ENCODE peak calls at places on chromosomes 3 and 15, in five cellular contexts. W is K562, Y is GM12878, Z is H1, U is HepG2. C is an unnamed sample.

GRCh38 chr3:46986055-46986730 is 6.7 kb downstream of the NBEAL2 start:
- DNase-seq in Y (no peak), Z (no peak), U (no peak), W (no peak), C (no peak)

GRCh38 chr3:65596511-65597224 is 442.1 kb downstream of the MAGI1 start:
- DNase-seq in Z (peak), Y (no peak), U (no peak), W (no peak), C (no peak)

GRCh38 chr15:63971427-63971805 is 74.9 kb downstream of the DAPK2 start:
- DNase-seq in Z (peak), W (peak), Y (no peak), U (no peak), C (no peak)

GRCh38 chr3:42755681-42756578 is 17.1 kb downstream of the CCDC13 start:
- DNase-seq in U (peak), W (peak), Z (peak), Y (no peak), C (peak)

GRCh38 chr15:34855893-34856292 is 60.5 kb upstream of the ACTC1 start:
- DNase-seq in Z (no peak), W (no peak), Y (no peak), U (no peak), C (no peak)

GRCh38 chr15:28955160-28955502 is 69.4 kb downstream of the APBA2 start:
- DNase-seq in U (no peak), W (no peak), Y (peak), Z (peak), C (no peak)

GRCh38 chr3:11563749-11564148 is 80.0 kb downstream of the VGLL4 start:
- DNase-seq in Y (no peak), U (no peak), W (no peak), Z (no peak), C (no peak)

GRCh38 chr15:77575203-77575934 is 57.3 kb downstream of the LINGO1 start:
- DNase-seq in U (no peak), Y (no peak), W (no peak), Z (no peak), C (no peak)

GRCh38 chr15:64566629-64567427 is 106.5 kb downstream of the ZNF609 start:
- DNase-seq in U (no peak), Z (no peak), W (peak), Y (no peak), C (peak)

GRCh38 chr3:42421818-42422796 is 11.7 kb upstream of the LYZL4 start:
- DNase-seq in W (no peak), U (peak), Y (no peak), Z (no peak), C (no peak)

GRCh38 chr3:44865272-44866005 is 3.7 kb downstream of the TMEM42 start:
- DNase-seq in W (no peak), Y (no peak), Z (no peak), U (no peak), C (no peak)

GRCh38 chr15:80484312-80484981 is 80.3 kb downstream of the ARNT2 start:
- DNase-seq in Y (no peak), U (no peak), W (no peak), Z (no peak), C (no peak)

GRCh38 chr3:117074833-117075232 is 365.3 kb downstream of the TUSC7 start:
- DNase-seq in U (no peak), W (no peak), Y (no peak), Z (no peak), C (no peak)

GRCh38 chr15:32994810-32995424 is 199.6 kb downstream of the FMN1 start:
- DNase-seq in Z (no peak), Y (no peak), W (peak), U (peak), C (peak)

GRCh38 chr15:39429898-39430357 is 151.0 kb upstream of the THBS1 start:
- DNase-seq in Z (no peak), W (no peak), U (peak), Y (no peak), C (no peak)

DNA sequence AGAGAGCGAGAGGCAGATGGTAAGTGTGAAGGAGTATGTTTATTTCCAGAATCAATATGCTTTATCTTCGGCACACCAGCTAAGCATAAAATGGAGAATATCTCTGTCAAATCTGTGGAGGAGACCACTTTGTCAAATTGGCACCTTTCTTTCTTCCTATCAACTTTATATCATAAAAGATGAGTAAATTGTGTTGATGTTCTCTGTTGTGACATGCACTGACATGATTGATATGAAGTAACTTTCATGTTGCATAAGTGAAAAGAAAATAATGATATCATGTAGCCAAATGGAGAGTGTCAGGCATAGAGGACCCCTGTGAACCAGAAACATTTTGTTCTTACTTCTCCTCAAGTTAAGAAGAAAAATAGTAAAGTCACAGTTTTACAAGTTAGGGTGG is 753.8 kb downstream of the ZNF385D start:
- DNase-seq in W (no peak), U (no peak), Z (no peak), Y (no peak), C (no peak)
- TF ChIP-seq POLR2AphosphoS5 in W (no peak), U (no peak), Z (no peak), Y (no peak), C (no peak)

GRCh38 chr3:127213381-127213918 is 20.5 kb downstream of the PRR23E start:
- DNase-seq in W (no peak), U (no peak), Y (no peak), Z (no peak), C (no peak)

GRCh38 chr3:127215714-127216414 is 22.9 kb downstream of the PRR23E start:
- DNase-seq in Z (no peak), U (no peak), Y (no peak), W (no peak), C (no peak)

GRCh38 chr3:127212711-127213110 is 19.8 kb downstream of the PRR23E start:
- DNase-seq in Y (no peak), W (no peak), Z (no peak), U (no peak), C (no peak)

GRCh38 chr3:127216415-127217261 is 23.7 kb downstream of the PRR23E start:
- DNase-seq in Z (no peak), W (no peak), U (no peak), Y (peak), C (no peak)

GRCh38 chr3:127214990-127215389 is 22.1 kb downstream of the PRR23E start:
- DNase-seq in U (no peak), W (no peak), Y (no peak), Z (no peak), C (no peak)
- TF ChIP-seq CREB1 in U (no peak), W (no peak), Y (no peak), Z (no peak), C (no peak)

GRCh38 chr3:55487376-55488241 is 503 bp upstream of the WNT5A start:
- DNase-seq in Z (peak), W (no peak), U (no peak), Y (no peak), C (peak)
- TF ChIP-seq POLR2AphosphoS5 in Z (no peak), W (no peak), U (no peak), Y (no peak), C (no peak)

DNA sequence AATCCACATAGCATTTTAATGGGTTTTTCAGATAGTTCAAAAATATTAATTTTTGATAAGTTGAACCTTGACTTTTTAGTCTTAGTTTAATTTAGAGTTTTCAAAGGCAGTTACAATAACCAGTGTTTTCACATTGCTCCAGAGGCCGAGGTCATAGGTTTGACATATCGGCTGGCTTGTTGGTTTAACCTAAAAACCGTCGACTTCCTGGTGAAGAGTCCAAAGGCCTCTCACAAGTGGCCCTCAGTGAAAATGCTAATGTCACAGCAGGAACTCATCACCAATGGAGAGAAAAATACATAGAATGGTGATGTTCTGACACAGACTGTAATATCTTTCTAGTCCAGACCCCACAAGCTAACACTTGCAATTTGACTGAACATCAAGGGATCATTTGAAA is 642.3 kb downstream of the PLOD2 start:
- DNase-seq in Z (no peak), W (no peak), Y (no peak), U (peak), C (peak)
- TF ChIP-seq CREB1 in Z (no peak), W (no peak), Y (no peak), U (peak), C (no peak)

C was measured in GM23338.